ENCODE peak calls at places on chromosomes 3 and 15, in ten cellular contexts. One of them, this sample, is unnamed. For H3K9me3, the result is how much of the 10 kb centered on the place peaks cover.

GRCh38 chr15:73273181-73274002 is 95.4 kb downstream of the HCN4 start:
- DNase-seq in aorta: no peak
- DNase-seq in neural progenitor cell: peak
- DNase-seq in spleen: no peak
- DNase-seq in breast epithelium: peak
- DNase-seq in right cardiac atrium: peak
- DNase-seq in IMR-90: peak
- DNase-seq in upper lobe of right lung: no peak
- DNase-seq in neuronal stem cell: peak
- DNase-seq in fibroblast of lung: peak
- DNase-seq in this sample: peak

GRCh38 chr3:48504051-48504946 is at the start of gene SHISA5:
- DNase-seq in aorta: peak
- DNase-seq in neural progenitor cell: peak
- DNase-seq in spleen: peak
- DNase-seq in breast epithelium: peak
- DNase-seq in right cardiac atrium: peak
- DNase-seq in IMR-90: peak
- DNase-seq in upper lobe of right lung: peak
- DNase-seq in neuronal stem cell: peak
- DNase-seq in fibroblast of lung: peak
- DNase-seq in this sample: peak

GRCh38 chr3:32303051-32303786 is 64.7 kb downstream of the CMTM8 start:
- DNase-seq in aorta: no peak
- DNase-seq in neural progenitor cell: no peak
- DNase-seq in spleen: no peak
- DNase-seq in breast epithelium: no peak
- DNase-seq in right cardiac atrium: no peak
- DNase-seq in IMR-90: no peak
- DNase-seq in upper lobe of right lung: no peak
- DNase-seq in neuronal stem cell: no peak
- DNase-seq in fibroblast of lung: peak
- DNase-seq in this sample: peak

GRCh38 chr3:133230191-133230590 is 169.7 kb upstream of the BFSP2 start:
- DNase-seq in aorta: no peak
- DNase-seq in neural progenitor cell: peak
- DNase-seq in spleen: no peak
- DNase-seq in breast epithelium: no peak
- DNase-seq in right cardiac atrium: no peak
- DNase-seq in IMR-90: no peak
- DNase-seq in upper lobe of right lung: no peak
- DNase-seq in neuronal stem cell: no peak
- DNase-seq in fibroblast of lung: peak
- DNase-seq in this sample: peak

GRCh38 chr15:63088532-63089245 is 33.0 kb upstream of the LACTB start:
- DNase-seq in aorta: no peak
- DNase-seq in neural progenitor cell: no peak
- DNase-seq in spleen: no peak
- DNase-seq in breast epithelium: no peak
- DNase-seq in right cardiac atrium: no peak
- DNase-seq in IMR-90: no peak
- DNase-seq in upper lobe of right lung: no peak
- DNase-seq in neuronal stem cell: no peak
- DNase-seq in fibroblast of lung: no peak
- DNase-seq in this sample: no peak

GRCh38 chr3:126395846-126396513 is 1.3 kb downstream of the CFAP100 start:
- DNase-seq in aorta: no peak
- DNase-seq in neural progenitor cell: no peak
- DNase-seq in spleen: peak
- DNase-seq in breast epithelium: no peak
- DNase-seq in right cardiac atrium: no peak
- DNase-seq in IMR-90: no peak
- DNase-seq in upper lobe of right lung: no peak
- DNase-seq in neuronal stem cell: no peak
- DNase-seq in fibroblast of lung: no peak
- DNase-seq in this sample: no peak

GRCh38 chr3:81864273-81864672 is 102.8 kb upstream of the GBE1 start:
- DNase-seq in aorta: no peak
- DNase-seq in neural progenitor cell: peak
- DNase-seq in spleen: no peak
- DNase-seq in breast epithelium: no peak
- DNase-seq in right cardiac atrium: no peak
- DNase-seq in IMR-90: no peak
- DNase-seq in upper lobe of right lung: no peak
- DNase-seq in neuronal stem cell: peak
- DNase-seq in fibroblast of lung: no peak
- DNase-seq in this sample: peak

GRCh38 chr3:102353148-102353547 is 81.7 kb upstream of the ZPLD1 start:
- DNase-seq in aorta: no peak
- DNase-seq in neural progenitor cell: no peak
- DNase-seq in spleen: no peak
- DNase-seq in breast epithelium: no peak
- DNase-seq in right cardiac atrium: peak
- DNase-seq in IMR-90: no peak
- DNase-seq in upper lobe of right lung: no peak
- DNase-seq in neuronal stem cell: no peak
- DNase-seq in fibroblast of lung: no peak
- DNase-seq in this sample: no peak

GRCh38 chr15:88257311-88257901 is 867 bp upstream of the NTRK3 start:
- DNase-seq in aorta: peak
- DNase-seq in neural progenitor cell: peak
- DNase-seq in spleen: no peak
- DNase-seq in breast epithelium: no peak
- DNase-seq in right cardiac atrium: peak
- DNase-seq in IMR-90: no peak
- DNase-seq in upper lobe of right lung: peak
- DNase-seq in neuronal stem cell: peak
- DNase-seq in fibroblast of lung: no peak
- DNase-seq in this sample: peak

GRCh38 chr3:160381470-160381869 is 17.6 kb downstream of the IFT80 start:
- DNase-seq in aorta: no peak
- DNase-seq in neural progenitor cell: no peak
- DNase-seq in spleen: no peak
- DNase-seq in breast epithelium: no peak
- DNase-seq in right cardiac atrium: no peak
- DNase-seq in IMR-90: peak
- DNase-seq in upper lobe of right lung: no peak
- DNase-seq in neuronal stem cell: no peak
- DNase-seq in fibroblast of lung: no peak
- DNase-seq in this sample: no peak
- H3K27ac ChIP-seq in aorta: no peak
- H3K27ac ChIP-seq in neural progenitor cell: no peak
- H3K27ac ChIP-seq in spleen: no peak
- H3K27ac ChIP-seq in breast epithelium: no peak
- H3K27ac ChIP-seq in right cardiac atrium: no peak
- H3K27ac ChIP-seq in IMR-90: no peak
- H3K27ac ChIP-seq in upper lobe of right lung: no peak
- H3K27ac ChIP-seq in neuronal stem cell: no peak
- H3K27ac ChIP-seq in fibroblast of lung: no peak
- H3K27ac ChIP-seq in this sample: no peak

GRCh38 chr3:118196183-118196582 is 838.5 kb downstream of the IGSF11 start:
- DNase-seq in aorta: no peak
- DNase-seq in neural progenitor cell: no peak
- DNase-seq in spleen: no peak
- DNase-seq in breast epithelium: no peak
- DNase-seq in right cardiac atrium: no peak
- DNase-seq in IMR-90: no peak
- DNase-seq in upper lobe of right lung: no peak
- DNase-seq in neuronal stem cell: no peak
- DNase-seq in fibroblast of lung: no peak
- DNase-seq in this sample: no peak

GRCh38 chr3:118204052-118204451 is 830.6 kb downstream of the IGSF11 start:
- DNase-seq in aorta: no peak
- DNase-seq in neural progenitor cell: no peak
- DNase-seq in spleen: no peak
- DNase-seq in breast epithelium: no peak
- DNase-seq in right cardiac atrium: no peak
- DNase-seq in IMR-90: no peak
- DNase-seq in upper lobe of right lung: no peak
- DNase-seq in neuronal stem cell: no peak
- DNase-seq in fibroblast of lung: no peak
- DNase-seq in this sample: no peak

GRCh38 chr3:118199044-118199443 is 835.6 kb downstream of the IGSF11 start:
- DNase-seq in aorta: no peak
- DNase-seq in neural progenitor cell: no peak
- DNase-seq in spleen: no peak
- DNase-seq in breast epithelium: no peak
- DNase-seq in right cardiac atrium: no peak
- DNase-seq in IMR-90: no peak
- DNase-seq in upper lobe of right lung: no peak
- DNase-seq in neuronal stem cell: no peak
- DNase-seq in fibroblast of lung: no peak
- DNase-seq in this sample: no peak
- H3K9me3 ChIP-seq in aorta: under half
- H3K9me3 ChIP-seq in neural progenitor cell: under half
- H3K9me3 ChIP-seq in spleen: half or more
- H3K9me3 ChIP-seq in breast epithelium: under half
- H3K9me3 ChIP-seq in right cardiac atrium: under half
- H3K9me3 ChIP-seq in IMR-90: under half
- H3K9me3 ChIP-seq in upper lobe of right lung: under half
- H3K9me3 ChIP-seq in neuronal stem cell: under half
- H3K9me3 ChIP-seq in fibroblast of lung: under half
- H3K9me3 ChIP-seq in this sample: under half

DNA sequence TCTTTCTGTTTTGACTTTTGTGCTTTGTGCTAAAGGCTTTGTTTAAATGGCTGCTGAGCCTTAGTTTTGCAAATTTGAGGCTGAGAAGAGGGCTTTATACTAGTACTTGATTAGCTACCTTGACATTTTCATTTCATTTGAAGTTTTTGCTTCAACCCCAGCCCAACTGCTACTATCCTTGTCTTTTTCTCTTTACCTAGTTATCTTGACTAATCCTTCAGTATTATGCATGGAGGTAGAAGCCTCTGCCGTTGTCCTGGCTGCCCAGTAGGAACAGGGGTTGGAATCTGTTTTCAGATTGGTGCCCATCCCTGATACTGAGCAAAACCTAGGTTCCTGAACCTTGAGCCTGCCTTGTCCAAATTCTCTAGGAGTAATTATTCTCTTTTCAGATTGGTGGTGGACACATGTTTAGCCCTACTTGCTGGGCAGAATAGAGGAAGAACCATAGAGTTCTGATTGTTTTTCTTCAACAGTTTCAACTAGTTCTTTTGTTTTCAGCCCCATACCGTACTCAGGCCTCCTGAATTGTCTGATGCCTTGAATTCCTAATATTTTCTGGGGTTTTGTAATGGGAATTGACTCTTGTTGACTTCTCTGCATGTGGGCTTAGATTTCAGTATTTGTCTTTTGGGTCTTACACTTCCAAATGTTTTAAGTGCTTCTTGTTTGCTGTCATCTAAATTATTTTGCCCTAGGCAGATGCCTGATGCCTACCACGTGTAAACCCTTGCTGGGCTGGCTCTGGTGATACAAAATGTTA is 143.2 kb downstream of the DOCK3 start:
- DNase-seq in aorta: no peak
- DNase-seq in neural progenitor cell: no peak
- DNase-seq in spleen: no peak
- DNase-seq in breast epithelium: no peak
- DNase-seq in right cardiac atrium: no peak
- DNase-seq in IMR-90: no peak
- DNase-seq in upper lobe of right lung: no peak
- DNase-seq in neuronal stem cell: no peak
- DNase-seq in fibroblast of lung: no peak
- DNase-seq in this sample: no peak
- H3K27ac ChIP-seq in aorta: no peak
- H3K27ac ChIP-seq in neural progenitor cell: peak
- H3K27ac ChIP-seq in spleen: no peak
- H3K27ac ChIP-seq in breast epithelium: no peak
- H3K27ac ChIP-seq in right cardiac atrium: no peak
- H3K27ac ChIP-seq in IMR-90: no peak
- H3K27ac ChIP-seq in upper lobe of right lung: no peak
- H3K27ac ChIP-seq in neuronal stem cell: no peak
- H3K27ac ChIP-seq in fibroblast of lung: no peak
- H3K27ac ChIP-seq in this sample: no peak

GRCh38 chr15:25054329-25054728 is 99.5 kb downstream of the SNRPN start:
- DNase-seq in aorta: no peak
- DNase-seq in neural progenitor cell: no peak
- DNase-seq in spleen: peak
- DNase-seq in breast epithelium: peak
- DNase-seq in right cardiac atrium: no peak
- DNase-seq in IMR-90: no peak
- DNase-seq in upper lobe of right lung: no peak
- DNase-seq in neuronal stem cell: no peak
- DNase-seq in fibroblast of lung: no peak
- DNase-seq in this sample: no peak

GRCh38 chr15:25057574-25057973 is 102.8 kb downstream of the SNRPN start:
- DNase-seq in aorta: no peak
- DNase-seq in neural progenitor cell: no peak
- DNase-seq in spleen: peak
- DNase-seq in breast epithelium: peak
- DNase-seq in right cardiac atrium: no peak
- DNase-seq in IMR-90: no peak
- DNase-seq in upper lobe of right lung: no peak
- DNase-seq in neuronal stem cell: no peak
- DNase-seq in fibroblast of lung: no peak
- DNase-seq in this sample: no peak

GRCh38 chr15:25056484-25057429 is 102.0 kb downstream of the SNRPN start:
- DNase-seq in aorta: no peak
- DNase-seq in neural progenitor cell: no peak
- DNase-seq in spleen: peak
- DNase-seq in breast epithelium: peak
- DNase-seq in right cardiac atrium: no peak
- DNase-seq in IMR-90: no peak
- DNase-seq in upper lobe of right lung: peak
- DNase-seq in neuronal stem cell: no peak
- DNase-seq in fibroblast of lung: no peak
- DNase-seq in this sample: no peak

GRCh38 chr15:25054943-25055342 is 100.2 kb downstream of the SNRPN start:
- DNase-seq in aorta: no peak
- DNase-seq in neural progenitor cell: no peak
- DNase-seq in spleen: peak
- DNase-seq in breast epithelium: no peak
- DNase-seq in right cardiac atrium: no peak
- DNase-seq in IMR-90: no peak
- DNase-seq in upper lobe of right lung: peak
- DNase-seq in neuronal stem cell: no peak
- DNase-seq in fibroblast of lung: no peak
- DNase-seq in this sample: no peak

DNA sequence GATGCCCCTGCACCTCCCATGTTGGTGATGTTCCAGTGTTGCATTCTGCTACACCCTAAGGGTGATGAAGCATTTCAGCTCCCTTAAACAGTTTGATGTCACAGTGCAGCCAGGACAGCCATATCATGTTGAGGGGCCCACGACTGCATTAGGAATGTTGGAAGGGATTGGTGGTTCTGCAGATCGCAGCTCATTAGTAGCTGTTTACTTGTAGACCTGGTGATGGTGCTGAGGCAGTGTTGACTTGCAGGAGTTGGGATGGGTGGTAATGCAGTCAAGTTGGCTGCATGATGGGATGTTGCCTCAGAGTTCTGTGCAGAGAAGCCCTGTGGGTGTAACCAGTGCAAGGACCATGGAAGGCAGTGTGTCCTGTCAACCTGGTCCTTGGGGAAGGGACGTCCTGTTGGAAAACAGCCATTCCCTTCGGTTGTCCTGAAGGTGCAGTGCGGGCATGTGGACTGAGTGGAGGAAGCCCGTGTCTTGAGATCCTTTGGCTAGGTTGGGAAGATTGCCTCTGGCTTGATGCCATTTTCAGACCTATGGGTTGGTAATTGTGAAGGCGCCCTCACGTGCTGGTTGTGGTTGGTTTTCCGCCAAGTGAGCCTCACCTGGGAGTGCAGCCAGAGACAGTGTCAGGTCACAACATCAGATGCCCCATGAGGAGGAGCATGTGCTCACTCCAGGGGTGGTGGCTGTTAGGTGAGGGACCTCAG is 100.7 kb downstream of the SNRPN start:
- DNase-seq in aorta: no peak
- DNase-seq in neural progenitor cell: no peak
- DNase-seq in spleen: peak
- DNase-seq in breast epithelium: no peak
- DNase-seq in right cardiac atrium: no peak
- DNase-seq in IMR-90: no peak
- DNase-seq in upper lobe of right lung: peak
- DNase-seq in neuronal stem cell: no peak
- DNase-seq in fibroblast of lung: no peak
- DNase-seq in this sample: no peak
- H3K9me3 ChIP-seq in aorta: half or more
- H3K9me3 ChIP-seq in neural progenitor cell: under half
- H3K9me3 ChIP-seq in spleen: half or more
- H3K9me3 ChIP-seq in breast epithelium: half or more
- H3K9me3 ChIP-seq in right cardiac atrium: half or more
- H3K9me3 ChIP-seq in IMR-90: half or more
- H3K9me3 ChIP-seq in upper lobe of right lung: half or more
- H3K9me3 ChIP-seq in neuronal stem cell: half or more
- H3K9me3 ChIP-seq in fibroblast of lung: under half
- H3K9me3 ChIP-seq in this sample: under half

This sample was measured in cardiac muscle cell.